ENCODE peak calls at places on chromosomes 2 and 18, in eight cellular contexts. B, T, A, D, M, E, S and G are unnamed samples.
A peak's percentile ranks its signal among the peaks of the same experiment; 100 is the strongest.

GRCh38 chr2:50863218-50863617 is 168.7 kb downstream of the NRXN1 start:
- DNase-seq in B (no peak), T (no peak), A (no peak), D (no peak), M (no peak), E (no peak), S (no peak), G (no peak)

GRCh38 chr2:47299555-47299954 is 103.4 kb upstream of the MSH2 start:
- DNase-seq in B (peak; percentile 72), T (no peak), A (peak; percentile 58), D (no peak), M (no peak), E (no peak), S (no peak), G (peak; percentile 97)

GRCh38 chr2:161245237-161245505 is 63.1 kb upstream of the PSMD14 start:
- DNase-seq in B (no peak), T (no peak), A (peak; percentile 35), D (no peak), M (no peak), E (no peak), S (no peak), G (no peak)

GRCh38 chr18:27695509-27695908 is 481.4 kb downstream of the CDH2 start:
- DNase-seq in B (no peak), T (no peak), A (no peak), D (no peak), M (no peak), E (no peak), S (no peak), G (no peak)

GRCh38 chr2:29060491-29060890 is 13.8 kb downstream of the PCARE start:
- DNase-seq in B (no peak), T (no peak), A (peak; percentile 31), D (no peak), M (no peak), E (no peak), S (no peak), G (no peak)

GRCh38 chr18:73235491-73235890 is 367.7 kb upstream of the NETO1 start:
- DNase-seq in B (peak; percentile 65), T (no peak), A (no peak), D (no peak), M (no peak), E (no peak), S (peak; percentile 67), G (peak; percentile 58)

GRCh38 chr18:48902023-48902855 is 48.5 kb downstream of the SMAD7 start:
- DNase-seq in B (peak; percentile 95), T (peak; percentile 95), A (peak; percentile 39), D (no peak), M (peak; percentile 82), E (peak; percentile 94), S (peak; percentile 43), G (peak; percentile 93)

GRCh38 chr2:236180831-236181453 is 12.8 kb upstream of the GBX2 start:
- DNase-seq in B (peak; percentile 70), T (peak; percentile 27), A (peak; percentile 88), D (peak; percentile 24), M (no peak), E (no peak), S (peak; percentile 25), G (peak; percentile 81)

GRCh38 chr2:46979611-46980010 is 64.0 kb upstream of the MCFD2 start:
- DNase-seq in B (no peak), T (no peak), A (no peak), D (peak; percentile 34), M (peak; percentile 83), E (peak; percentile 74), S (no peak), G (no peak)

GRCh38 chr2:64679673-64680425 is 26.1 kb upstream of the SERTAD2 start:
- DNase-seq in B (no peak), T (no peak), A (no peak), D (no peak), M (no peak), E (no peak), S (no peak), G (no peak)

GRCh38 chr2:24351981-24352380 is 8.4 kb downstream of the ITSN2 start:
- DNase-seq in B (no peak), T (no peak), A (no peak), D (no peak), M (no peak), E (no peak), S (no peak), G (no peak)

GRCh38 chr2:46980786-46981583 is 65.4 kb upstream of the MCFD2 start:
- DNase-seq in B (no peak), T (no peak), A (no peak), D (no peak), M (no peak), E (no peak), S (no peak), G (no peak)

GRCh38 chr2:48948400-48949110 is 193.0 kb upstream of the LHCGR start:
- DNase-seq in B (no peak), T (no peak), A (no peak), D (no peak), M (no peak), E (no peak), S (no peak), G (no peak)

GRCh38 chr18:61236476-61237057 is 96.7 kb upstream of the CDH20 start:
- DNase-seq in B (no peak), T (no peak), A (no peak), D (no peak), M (no peak), E (no peak), S (no peak), G (no peak)

DNA sequence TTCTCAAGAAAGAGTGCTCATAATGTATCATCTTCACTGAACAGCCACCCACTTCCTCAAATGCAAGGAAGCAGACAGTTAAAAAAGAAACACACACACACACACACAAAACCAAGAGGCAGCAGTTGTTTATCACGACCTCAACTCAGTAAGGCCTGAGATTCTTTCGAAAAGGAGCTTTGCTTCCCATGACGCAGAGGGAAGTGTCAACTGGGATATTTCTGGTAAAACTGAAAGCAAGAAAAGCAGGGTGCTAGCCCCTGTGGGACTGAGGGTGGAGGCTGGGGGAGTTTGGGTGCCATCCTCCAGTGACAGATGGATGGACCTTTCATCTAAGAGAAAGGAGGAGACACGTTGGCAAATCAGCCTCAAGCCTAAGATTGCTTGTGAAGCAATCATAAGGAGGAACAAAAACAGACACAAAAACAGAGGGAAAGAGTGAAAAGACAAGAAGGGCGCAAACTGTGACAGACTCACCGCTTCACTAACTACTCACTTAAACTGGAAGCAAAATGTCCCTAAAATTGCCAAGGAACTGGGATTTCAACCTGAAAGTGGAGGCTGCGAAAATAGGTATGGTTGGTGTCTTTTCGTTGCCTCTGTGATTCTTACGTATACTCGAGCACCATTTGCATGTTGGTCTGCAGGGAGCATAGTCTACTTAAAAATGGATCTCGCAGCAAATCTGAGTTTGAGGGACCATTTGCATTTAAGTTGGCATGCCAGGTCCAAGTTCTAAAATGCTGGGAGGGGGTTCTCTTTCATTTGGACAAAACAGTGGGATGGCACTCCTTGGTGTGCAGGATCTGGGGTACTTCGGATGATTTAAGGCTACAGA is at the start of gene ARHGAP25:
- DNase-seq in B (no peak), T (peak; percentile 21), A (no peak), D (peak; percentile 48), M (no peak), E (no peak), S (no peak), G (peak; percentile 44)
- H3K4me3 ChIP-seq in B (no peak within 1 kb of the TSS), T (no peak within 1 kb of the TSS), A (no peak within 1 kb of the TSS), D (peak within 1 kb of the TSS; percentile 61), M (peak within 1 kb of the TSS; percentile 37), E (peak within 1 kb of the TSS; percentile 48), S (no peak within 1 kb of the TSS), G (no peak within 1 kb of the TSS)

GRCh38 chr2:170911314-170911889 is 17.7 kb upstream of the GORASP2 start:
- DNase-seq in B (no peak), T (no peak), A (no peak), D (no peak), M (no peak), E (no peak), S (no peak), G (no peak)

GRCh38 chr2:170922683-170923494 is 6.2 kb upstream of the GORASP2 start:
- DNase-seq in B (no peak), T (no peak), A (no peak), D (no peak), M (no peak), E (peak; percentile 32), S (no peak), G (no peak)

GRCh38 chr2:170917957-170918356 is 11.1 kb upstream of the GORASP2 start:
- DNase-seq in B (no peak), T (no peak), A (peak; percentile 84), D (no peak), M (no peak), E (no peak), S (no peak), G (no peak)

DNA sequence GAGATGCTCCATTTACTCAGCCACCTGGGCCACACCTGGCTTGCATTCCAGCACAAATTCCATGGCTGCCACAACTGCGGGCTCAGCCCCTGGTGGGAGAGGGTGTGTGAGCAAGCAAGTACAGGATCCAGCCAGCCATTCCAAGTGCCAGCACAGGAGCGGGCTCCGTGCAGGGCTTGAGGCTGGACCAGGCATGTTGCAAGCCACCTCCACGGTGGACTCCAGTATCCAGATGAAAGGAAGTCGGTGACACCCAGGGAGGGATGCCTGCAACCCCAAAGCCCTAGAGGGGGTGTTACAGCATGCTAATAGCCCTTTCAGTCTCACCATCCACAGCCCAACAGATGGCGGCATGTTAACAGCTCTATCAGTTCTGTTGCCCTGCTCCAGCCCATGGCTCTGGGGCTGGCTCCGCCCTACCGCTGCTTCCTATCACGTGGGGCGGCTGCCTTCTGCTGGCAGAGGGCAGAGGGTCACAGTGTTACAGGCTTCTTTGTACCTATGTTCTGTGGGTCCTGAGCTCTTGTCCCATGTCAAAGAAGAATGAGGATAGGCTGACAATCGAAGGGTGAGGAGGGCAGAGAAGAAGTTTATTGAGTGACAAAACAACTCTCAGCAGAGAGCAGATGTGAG is 11.7 kb upstream of the GORASP2 start:
- DNase-seq in B (no peak), T (no peak), A (peak; percentile 96), D (no peak), M (no peak), E (peak; percentile 52), S (no peak), G (no peak)
- TF ChIP-seq CTCF in B (no peak), T (no peak), A (no peak), D (no peak), M (no peak), E (no peak), S (no peak), G (no peak)

DNA sequence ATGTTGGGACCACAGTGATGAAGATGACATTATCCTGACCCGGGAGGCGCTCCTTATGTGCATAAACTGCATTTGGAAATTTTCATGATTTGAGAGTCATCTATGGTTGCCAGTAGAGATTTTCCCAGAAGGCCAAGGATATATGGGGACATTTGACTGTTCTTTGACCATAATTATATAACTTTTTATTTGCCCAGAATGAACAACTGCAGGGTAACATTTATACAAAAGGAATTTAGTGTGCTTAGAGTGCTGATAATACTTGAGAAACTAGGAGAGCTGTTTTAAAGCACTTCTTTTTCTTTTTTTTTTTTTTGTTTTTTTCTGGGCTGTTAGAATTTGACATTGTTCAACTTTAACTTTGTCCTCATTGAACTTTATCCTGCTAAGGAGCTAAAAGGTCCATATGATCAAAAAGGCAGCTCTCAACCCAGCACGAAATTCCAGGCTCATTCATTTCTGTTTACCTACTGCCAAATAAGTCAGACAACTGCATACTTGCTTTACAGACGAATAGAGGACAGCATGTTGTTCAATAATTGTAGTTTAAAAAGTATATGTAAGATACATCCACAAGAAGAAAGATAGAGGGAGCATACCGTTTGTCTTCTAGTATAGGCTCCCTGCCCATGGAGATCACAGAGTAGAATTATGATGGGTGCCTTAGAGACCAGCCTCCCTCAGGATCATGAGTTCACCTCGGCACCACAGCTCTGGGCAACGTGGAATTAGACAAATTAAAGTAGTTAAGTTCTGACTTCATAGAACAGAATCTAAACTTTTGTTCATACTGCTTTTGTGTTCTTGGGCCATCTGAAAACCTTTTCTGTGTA is 243.0 kb downstream of the NEDD4L start:
- DNase-seq in B (no peak), T (no peak), A (no peak), D (no peak), M (no peak), E (no peak), S (no peak), G (no peak)
- H3K4me3 ChIP-seq in B (no peak overlapping the region), T (no peak overlapping the region), A (no peak overlapping the region), D (no peak overlapping the region), M (no peak overlapping the region), E (no peak overlapping the region), S (no peak overlapping the region), G (no peak overlapping the region)

GRCh38 chr2:144449028-144449406 is 70.9 kb downstream of the ZEB2 start:
- DNase-seq in B (no peak), T (peak; percentile 82), A (peak; percentile 81), D (no peak), M (peak; percentile 80), E (peak; percentile 31), S (no peak), G (no peak)
- TF ChIP-seq CTCF in B (peak; percentile 38), T (peak; percentile 56), A (peak; percentile 84), D (no peak), M (peak; percentile 48), E (peak; percentile 31), S (peak; percentile 29), G (peak; percentile 40)